ENCODE peak calls at places on chromosomes 11 and 22, in eight cellular contexts. B is A549, D is iPS DF 6.9, C is cardiac muscle cell, A is right lobe of liver, T is left ventricle myocardium inferior, G is fibroblast of lung, Q is pancreas. O is an unnamed sample.
A peak's percentile ranks its signal among the peaks of the same experiment; 100 is the strongest.

GRCh38 chr22:20395897-20396287 is 1.9 kb downstream of the ZNF74 start:
- DNase-seq in B (no peak), D (no peak), C (no peak), A (no peak), T (no peak), G (no peak), Q (no peak), O (no peak)

GRCh38 chr11:82863209-82863608 is 37.0 kb downstream of the PRCP start:
- DNase-seq in B (no peak), D (no peak), C (no peak), A (no peak), T (no peak), G (no peak), Q (no peak), O (no peak)

GRCh38 chr11:72578991-72579815 is 95.0 kb downstream of the PDE2A start:
- DNase-seq in B (no peak), D (no peak), C (no peak), A (no peak), T (no peak), G (no peak), Q (peak; percentile 25), O (no peak)

GRCh38 chr11:34303028-34303427 is 54.8 kb downstream of the ABTB2 start:
- DNase-seq in B (no peak), D (no peak), C (no peak), A (no peak), T (no peak), G (peak; percentile 40), Q (no peak), O (no peak)

GRCh38 chr11:8948901-8949300 is 6.1 kb upstream of the ASCL3 start:
- DNase-seq in B (no peak), D (no peak), C (no peak), A (no peak), T (no peak), G (no peak), Q (no peak), O (no peak)

GRCh38 chr22:50261615-50262459 is at the start of gene MAPK12:
- DNase-seq in B (no peak), D (no peak), C (peak; percentile 82), A (no peak), T (no peak), G (peak; percentile 45), Q (no peak), O (no peak)

GRCh38 chr11:61362542-61362875 is 335 bp downstream of the TMEM138 start:
- DNase-seq in B (peak; percentile 48), D (no peak), C (peak; percentile 55), A (no peak), T (no peak), G (peak; percentile 73), Q (no peak), O (no peak)

GRCh38 chr11:75031771-75032549 is 43.2 kb downstream of the NEU3 start:
- DNase-seq in B (peak; percentile 71), D (peak; percentile 47), C (peak; percentile 86), A (peak; percentile 79), T (peak; percentile 70), G (peak; percentile 54), Q (peak; percentile 88), O (peak; percentile 74)

GRCh38 chr11:126500981-126501380 is 145.5 kb downstream of the ST3GAL4 start:
- DNase-seq in B (no peak), D (no peak), C (no peak), A (no peak), T (no peak), G (no peak), Q (no peak), O (no peak)

GRCh38 chr11:126416542-126417090 is 61.1 kb downstream of the ST3GAL4 start:
- DNase-seq in B (no peak), D (no peak), C (peak; percentile 74), A (peak; percentile 90), T (peak; percentile 91), G (peak; percentile 80), Q (peak; percentile 95), O (peak; percentile 95)

GRCh38 chr11:45959851-45960250 is 37.4 kb downstream of the LARGE2 start:
- DNase-seq in B (no peak), D (no peak), C (no peak), A (no peak), T (no peak), G (peak; percentile 82), Q (no peak), O (no peak)

GRCh38 chr22:38697055-38697980 is 3.4 kb downstream of the JOSD1 start:
- DNase-seq in B (no peak), D (no peak), C (peak; percentile 25), A (no peak), T (no peak), G (peak; percentile 77), Q (no peak), O (no peak)

GRCh38 chr22:38700271-38700788 is 413 bp downstream of the JOSD1 start:
- DNase-seq in B (no peak), D (no peak), C (no peak), A (peak; percentile 88), T (peak; percentile 74), G (no peak), Q (peak; percentile 84), O (peak; percentile 78)

GRCh38 chr22:38698407-38699094 is 2.2 kb downstream of the JOSD1 start:
- DNase-seq in B (no peak), D (no peak), C (no peak), A (no peak), T (no peak), G (no peak), Q (no peak), O (no peak)

GRCh38 chr22:38699784-38700183 is 959 bp downstream of the JOSD1 start:
- DNase-seq in B (no peak), D (no peak), C (no peak), A (no peak), T (no peak), G (peak; percentile 51), Q (no peak), O (no peak)

GRCh38 chr22:38699143-38699542 is 1.6 kb downstream of the JOSD1 start:
- DNase-seq in B (no peak), D (no peak), C (no peak), A (no peak), T (no peak), G (no peak), Q (no peak), O (no peak)
- H3K4me3 ChIP-seq in B (peak overlapping the region; percentile 88), D (no peak overlapping the region), C (peak overlapping the region; percentile 75), A (peak overlapping the region; percentile 67), T (peak overlapping the region; percentile 85), G (peak overlapping the region; percentile 82), Q (peak overlapping the region; percentile 70), O (peak overlapping the region; percentile 53)

GRCh38 chr11:14620027-14620511 is 23.5 kb upstream of the PDE3B start:
- DNase-seq in B (no peak), D (no peak), C (no peak), A (peak; percentile 85), T (no peak), G (no peak), Q (no peak), O (no peak)

GRCh38 chr11:14619580-14619979 is 24.0 kb upstream of the PDE3B start:
- DNase-seq in B (no peak), D (no peak), C (no peak), A (no peak), T (no peak), G (no peak), Q (no peak), O (no peak)

GRCh38 chr11:14625804-14626203 is 17.8 kb upstream of the PDE3B start:
- DNase-seq in B (no peak), D (no peak), C (no peak), A (no peak), T (no peak), G (no peak), Q (no peak), O (no peak)

GRCh38 chr11:14622241-14622954 is 21.2 kb upstream of the PDE3B start:
- DNase-seq in B (no peak), D (no peak), C (no peak), A (no peak), T (no peak), G (no peak), Q (no peak), O (no peak)

GRCh38 chr11:14623036-14623435 is 20.6 kb upstream of the PDE3B start:
- DNase-seq in B (no peak), D (no peak), C (no peak), A (no peak), T (no peak), G (no peak), Q (no peak), O (no peak)
- H3K4me1 ChIP-seq in B (no peaks in the 10 kb centered on the region), D (no peaks in the 10 kb centered on the region), C (no peaks in the 10 kb centered on the region), A (peaks cover 25% of the 10 kb centered on the region), T (no peaks in the 10 kb centered on the region), G (no peaks in the 10 kb centered on the region), Q (no peaks in the 10 kb centered on the region), O (peaks cover 34% of the 10 kb centered on the region)

GRCh38 chr22:17964647-17965046 is 59.7 kb downstream of the MICAL3 start:
- DNase-seq in B (no peak), D (no peak), C (no peak), A (no peak), T (no peak), G (no peak), Q (no peak), O (no peak)
- H3K4me3 ChIP-seq in B (no peak overlapping the region), D (no peak overlapping the region), C (no peak overlapping the region), A (no peak overlapping the region), T (no peak overlapping the region), G (no peak overlapping the region), Q (no peak overlapping the region), O (no peak overlapping the region)

GRCh38 chr11:94544582-94544831 is 786 bp downstream of the FUT4 start:
- DNase-seq in B (no peak), D (no peak), C (no peak), A (no peak), T (no peak), G (no peak), Q (no peak), O (no peak)

GRCh38 chr11:94546886-94547285 is 3.2 kb downstream of the FUT4 start:
- DNase-seq in B (no peak), D (no peak), C (peak; percentile 18), A (no peak), T (no peak), G (no peak), Q (no peak), O (no peak)

GRCh38 chr11:94545641-94546470 is 2.1 kb downstream of the FUT4 start:
- DNase-seq in B (no peak), D (no peak), C (no peak), A (no peak), T (peak; percentile 19), G (no peak), Q (no peak), O (no peak)

GRCh38 chr11:94544832-94545640 is 1.3 kb downstream of the FUT4 start:
- DNase-seq in B (no peak), D (no peak), C (no peak), A (peak; percentile 70), T (peak; percentile 30), G (no peak), Q (peak; percentile 84), O (peak; percentile 11)

DNA sequence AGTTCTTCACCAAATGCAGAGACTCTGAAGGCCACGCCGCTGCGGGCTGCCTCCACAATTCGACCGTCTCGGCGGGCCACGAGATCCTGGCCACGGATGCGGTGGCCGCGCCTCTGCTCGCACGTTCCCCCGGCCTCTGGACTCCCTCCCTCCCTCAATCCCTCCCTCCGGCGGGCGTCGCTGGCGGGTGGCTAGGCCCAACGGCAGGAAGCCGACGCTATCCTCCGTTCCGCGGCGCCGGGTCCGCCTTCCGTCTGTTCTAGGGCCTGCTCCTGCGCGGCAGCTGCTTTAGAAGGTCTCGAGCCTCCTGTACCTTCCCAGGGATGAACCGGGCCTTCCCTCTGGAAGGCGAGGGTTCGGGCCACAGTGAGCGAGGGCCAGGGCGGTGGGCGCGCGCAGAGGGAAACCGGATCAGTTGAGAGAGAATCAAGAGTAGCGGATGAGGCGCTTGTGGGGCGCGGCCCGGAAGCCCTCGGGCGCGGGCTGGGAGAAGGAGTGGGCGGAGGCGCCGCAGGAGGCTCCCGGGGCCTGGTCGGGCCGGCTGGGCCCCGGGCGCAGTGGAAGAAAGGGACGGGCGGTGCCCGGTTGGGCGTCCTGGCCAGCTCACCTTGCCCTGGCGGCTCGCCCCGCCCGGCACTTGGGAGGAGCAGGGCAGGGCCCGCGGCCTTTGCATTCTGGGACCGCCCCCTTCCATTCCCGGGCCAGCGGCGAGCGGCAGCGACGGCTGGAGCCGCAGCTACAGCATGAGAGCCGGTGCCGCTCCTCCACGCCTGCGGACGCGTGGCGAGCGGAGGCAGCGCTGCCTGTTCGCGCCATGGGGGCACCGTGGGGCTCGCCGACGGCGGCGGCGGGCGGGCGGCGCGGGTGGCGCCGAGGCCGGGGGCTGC is at the start of gene FUT4:
- DNase-seq in B (peak; percentile 87), D (no peak), C (peak; percentile 91), A (peak; percentile 93), T (peak; percentile 86), G (peak; percentile 85), Q (peak; percentile 97), O (peak; percentile 85)
- H3K4me1 ChIP-seq in B (peaks cover 23% of the 10 kb centered on the region), D (no peaks in the 10 kb centered on the region), C (peaks cover 8% of the 10 kb centered on the region), A (no peaks in the 10 kb centered on the region), T (peaks cover 52% of the 10 kb centered on the region), G (no peaks in the 10 kb centered on the region), Q (peaks cover 6% of the 10 kb centered on the region), O (peaks cover 13% of the 10 kb centered on the region)